ENCODE peak calls at places on chromosomes 12 and 14, in four cellular contexts. One of them, this sample, is unnamed.

GRCh38 chr14:101009531-101009930 is 106.0 kb upstream of the RTL1 start:
- DNase-seq in K562: no peak
- DNase-seq in HepG2: no peak
- DNase-seq in GM12878: no peak
- DNase-seq in this sample: no peak

GRCh38 chr14:65847065-65847847 is 434.7 kb downstream of the FUT8 start:
- DNase-seq in K562: peak
- DNase-seq in HepG2: no peak
- DNase-seq in GM12878: peak
- DNase-seq in this sample: no peak

GRCh38 chr14:61609143-61609851 is 86.0 kb upstream of the HIF1A start:
- DNase-seq in HepG2: peak
- DNase-seq in K562: no peak
- DNase-seq in GM12878: no peak
- DNase-seq in this sample: peak

GRCh38 chr12:2003676-2004112 is 563 bp downstream of the DCP1B start:
- DNase-seq in HepG2: no peak
- DNase-seq in K562: no peak
- DNase-seq in GM12878: no peak
- DNase-seq in this sample: no peak

GRCh38 chr12:124666722-124667259 is 99.4 kb upstream of the NCOR2 start:
- DNase-seq in HepG2: no peak
- DNase-seq in K562: no peak
- DNase-seq in GM12878: no peak
- DNase-seq in this sample: no peak

GRCh38 chr12:109654357-109654756 is 59.3 kb upstream of the FAM222A start:
- DNase-seq in K562: no peak
- DNase-seq in HepG2: no peak
- DNase-seq in GM12878: no peak
- DNase-seq in this sample: no peak

GRCh38 chr14:96206461-96206860 is 1.8 kb downstream of the BDKRB2 start:
- DNase-seq in K562: peak
- DNase-seq in GM12878: no peak
- DNase-seq in HepG2: no peak
- DNase-seq in this sample: no peak

GRCh38 chr12:104721065-104721458 is 237.0 kb downstream of the SLC41A2 start:
- DNase-seq in HepG2: no peak
- DNase-seq in GM12878: no peak
- DNase-seq in K562: no peak
- DNase-seq in this sample: no peak

GRCh38 chr12:6438345-6438744 is 6.4 kb upstream of the CD27 start:
- DNase-seq in K562: no peak
- DNase-seq in HepG2: no peak
- DNase-seq in GM12878: no peak
- DNase-seq in this sample: no peak

GRCh38 chr14:95303107-95303506 is 16.6 kb downstream of the CLMN start:
- DNase-seq in K562: no peak
- DNase-seq in HepG2: no peak
- DNase-seq in GM12878: no peak
- DNase-seq in this sample: no peak

GRCh38 chr14:63204407-63205280 is at the start of gene RHOJ:
- DNase-seq in GM12878: no peak
- DNase-seq in HepG2: no peak
- DNase-seq in K562: no peak
- DNase-seq in this sample: peak

GRCh38 chr12:130990034-130990433 is 36.3 kb downstream of the ADGRD1 start:
- DNase-seq in K562: no peak
- DNase-seq in GM12878: no peak
- DNase-seq in HepG2: no peak
- DNase-seq in this sample: no peak

GRCh38 chr12:130989391-130989790 is 35.7 kb downstream of the ADGRD1 start:
- DNase-seq in HepG2: no peak
- DNase-seq in K562: no peak
- DNase-seq in GM12878: no peak
- DNase-seq in this sample: no peak

GRCh38 chr12:130988261-130989175 is 34.8 kb downstream of the ADGRD1 start:
- DNase-seq in K562: no peak
- DNase-seq in HepG2: no peak
- DNase-seq in GM12878: no peak
- DNase-seq in this sample: no peak

GRCh38 chr12:130984183-130985058 is 30.7 kb downstream of the ADGRD1 start:
- DNase-seq in GM12878: no peak
- DNase-seq in K562: no peak
- DNase-seq in HepG2: peak
- DNase-seq in this sample: no peak

GRCh38 chr12:130987151-130987931 is 33.6 kb downstream of the ADGRD1 start:
- DNase-seq in GM12878: no peak
- DNase-seq in K562: no peak
- DNase-seq in HepG2: peak
- DNase-seq in this sample: no peak
- TF ChIP-seq SP1 in GM12878: no peak
- TF ChIP-seq SP1 in K562: no peak
- TF ChIP-seq SP1 in HepG2: no peak
- TF ChIP-seq SP1 in this sample: no peak

DNA sequence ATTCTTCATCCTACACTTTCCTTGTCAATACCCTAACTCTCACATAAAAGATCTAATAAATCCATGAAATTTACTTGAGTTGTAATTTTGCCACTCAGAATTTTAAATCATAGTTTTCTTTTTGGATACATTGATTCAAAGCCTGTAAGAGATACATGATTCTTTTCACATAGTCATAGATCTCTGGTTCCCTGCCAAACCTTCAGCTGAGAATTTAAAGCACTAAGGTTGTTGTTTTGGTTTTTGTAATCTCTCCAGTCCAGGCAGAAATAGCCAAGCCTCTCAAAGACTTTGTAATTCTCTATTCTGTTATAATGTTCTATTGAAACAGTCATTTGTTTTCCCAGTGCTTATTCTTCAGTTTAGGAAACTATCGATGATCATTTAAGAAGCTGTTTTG is 273.9 kb downstream of the TRHDE start:
- DNase-seq in HepG2: no peak
- DNase-seq in K562: no peak
- DNase-seq in GM12878: no peak
- DNase-seq in this sample: no peak
- TF ChIP-seq ESRRA in HepG2: no peak
- TF ChIP-seq ESRRA in K562: no peak
- TF ChIP-seq ESRRA in GM12878: no peak
- TF ChIP-seq ESRRA in this sample: no peak

GRCh38 chr12:56645201-56645716 is 525 bp downstream of the ATP5F1B start:
- DNase-seq in HepG2: no peak
- DNase-seq in K562: peak
- DNase-seq in GM12878: no peak
- DNase-seq in this sample: no peak
- TF ChIP-seq USF2 in HepG2: no peak
- TF ChIP-seq USF2 in K562: no peak
- TF ChIP-seq USF2 in GM12878: no peak
- TF ChIP-seq USF2 in this sample: no peak

GRCh38 chr12:32229971-32230606 is 123.4 kb downstream of the BICD1 start:
- DNase-seq in K562: no peak
- DNase-seq in HepG2: no peak
- DNase-seq in GM12878: no peak
- DNase-seq in this sample: no peak

GRCh38 chr12:32235251-32235650 is 128.6 kb downstream of the BICD1 start:
- DNase-seq in HepG2: no peak
- DNase-seq in GM12878: no peak
- DNase-seq in K562: no peak
- DNase-seq in this sample: no peak

GRCh38 chr12:32230607-32230982 is 123.9 kb downstream of the BICD1 start:
- DNase-seq in K562: no peak
- DNase-seq in GM12878: no peak
- DNase-seq in HepG2: no peak
- DNase-seq in this sample: no peak

DNA sequence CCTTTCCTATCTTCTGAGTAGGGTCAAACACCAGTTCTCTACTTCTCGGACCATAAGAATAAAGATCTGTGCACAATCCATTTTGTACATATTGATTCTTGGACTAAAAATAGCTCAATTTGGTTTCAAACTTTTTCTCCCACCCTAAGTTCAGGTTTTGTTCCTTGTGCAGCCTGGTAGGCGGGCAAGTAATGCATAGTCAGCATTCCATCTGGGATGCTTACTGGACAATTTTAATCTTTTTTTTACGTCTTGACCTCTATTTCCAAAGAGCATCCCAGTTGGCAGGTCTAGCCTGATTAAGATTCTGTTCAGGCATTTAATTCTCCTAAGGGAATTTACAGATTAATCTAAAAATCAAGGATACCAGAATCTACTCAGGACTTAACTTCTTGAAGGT is 126.9 kb downstream of the BICD1 start:
- DNase-seq in K562: no peak
- DNase-seq in GM12878: no peak
- DNase-seq in HepG2: no peak
- DNase-seq in this sample: no peak
- TF ChIP-seq SP1 in K562: no peak
- TF ChIP-seq SP1 in GM12878: no peak
- TF ChIP-seq SP1 in HepG2: no peak
- TF ChIP-seq SP1 in this sample: no peak

DNA sequence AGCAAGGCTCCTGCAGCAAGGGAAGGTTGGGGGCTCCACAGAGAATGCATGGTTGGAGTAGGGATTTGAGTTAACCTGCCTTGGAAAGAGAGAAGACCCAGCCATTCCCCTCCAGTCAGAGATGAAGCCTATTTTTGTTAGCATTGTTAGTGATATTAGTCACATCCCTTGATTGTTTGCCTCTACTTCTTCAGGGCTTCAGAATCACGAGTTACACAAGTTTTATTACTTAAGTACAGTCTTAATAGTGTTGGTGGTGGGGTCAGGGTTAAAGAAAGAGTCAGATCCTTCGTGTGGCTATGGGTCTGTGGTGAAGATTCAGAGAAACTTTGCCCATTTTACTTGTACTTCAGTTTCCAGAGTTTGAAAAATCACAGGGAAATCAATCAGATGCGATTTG is 363.1 kb downstream of the LRIG3 start:
- DNase-seq in GM12878: no peak
- DNase-seq in K562: no peak
- DNase-seq in HepG2: no peak
- DNase-seq in this sample: no peak
- TF ChIP-seq ESRRA in GM12878: no peak
- TF ChIP-seq ESRRA in K562: no peak
- TF ChIP-seq ESRRA in HepG2: no peak
- TF ChIP-seq ESRRA in this sample: no peak

DNA sequence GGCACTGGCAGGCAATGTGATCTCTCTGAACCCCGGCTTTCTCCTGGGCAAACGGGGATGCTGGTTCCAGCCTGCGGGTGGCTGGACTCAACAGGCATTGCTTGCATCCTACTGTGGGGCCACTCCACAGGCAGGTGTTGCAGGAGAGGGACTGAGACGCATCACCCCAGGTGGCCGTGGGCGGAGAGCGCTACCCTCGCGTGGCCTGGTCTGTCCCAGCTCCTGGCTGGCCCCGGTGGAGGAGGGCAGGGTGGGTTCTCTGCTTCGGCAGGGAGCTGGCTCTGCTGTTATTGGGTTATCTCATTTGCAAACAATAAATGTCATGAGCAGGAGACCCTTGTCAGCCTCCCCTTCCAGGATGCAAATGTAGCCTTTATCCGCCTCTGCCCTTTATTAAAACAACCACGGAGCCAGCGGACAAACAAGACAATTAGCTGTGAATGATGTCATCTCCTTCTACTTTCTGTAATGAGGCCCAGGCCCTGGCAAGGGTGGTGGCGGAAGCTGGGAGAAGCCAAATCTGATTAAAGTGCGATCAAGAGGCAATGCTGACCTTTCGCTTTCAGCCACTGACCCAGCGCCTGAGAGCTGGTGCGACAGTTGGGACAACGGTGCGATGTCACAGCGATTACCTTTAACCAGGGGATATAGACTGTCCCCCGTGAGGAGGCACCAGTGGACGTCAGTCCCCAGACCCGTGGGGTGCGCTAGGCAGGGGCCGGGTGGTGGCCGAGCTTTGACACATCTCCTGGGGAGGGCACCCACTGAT is 161.8 kb downstream of the KIF26A start:
- DNase-seq in GM12878: no peak
- DNase-seq in HepG2: no peak
- DNase-seq in K562: no peak
- DNase-seq in this sample: no peak
- TF ChIP-seq USF2 in GM12878: no peak
- TF ChIP-seq USF2 in HepG2: no peak
- TF ChIP-seq USF2 in K562: no peak
- TF ChIP-seq USF2 in this sample: no peak

GRCh38 chr14:38171197-38171596 is 36.5 kb upstream of the SSTR1 start:
- DNase-seq in HepG2: no peak
- DNase-seq in K562: no peak
- DNase-seq in GM12878: no peak
- DNase-seq in this sample: no peak
- TF ChIP-seq SP1 in HepG2: no peak
- TF ChIP-seq SP1 in K562: no peak
- TF ChIP-seq SP1 in GM12878: no peak
- TF ChIP-seq SP1 in this sample: no peak

GRCh38 chr14:98897605-98898309 is 374.2 kb downstream of the BCL11B start:
- DNase-seq in GM12878: no peak
- DNase-seq in K562: no peak
- DNase-seq in HepG2: no peak
- DNase-seq in this sample: no peak

GRCh38 chr14:98901511-98902205 is 370.3 kb downstream of the BCL11B start:
- DNase-seq in GM12878: no peak
- DNase-seq in K562: no peak
- DNase-seq in HepG2: no peak
- DNase-seq in this sample: no peak

GRCh38 chr14:98899441-98899840 is 372.6 kb downstream of the BCL11B start:
- DNase-seq in K562: no peak
- DNase-seq in HepG2: no peak
- DNase-seq in GM12878: no peak
- DNase-seq in this sample: no peak

GRCh38 chr14:98900721-98901272 is 371.2 kb downstream of the BCL11B start:
- DNase-seq in GM12878: no peak
- DNase-seq in K562: no peak
- DNase-seq in HepG2: no peak
- DNase-seq in this sample: no peak

DNA sequence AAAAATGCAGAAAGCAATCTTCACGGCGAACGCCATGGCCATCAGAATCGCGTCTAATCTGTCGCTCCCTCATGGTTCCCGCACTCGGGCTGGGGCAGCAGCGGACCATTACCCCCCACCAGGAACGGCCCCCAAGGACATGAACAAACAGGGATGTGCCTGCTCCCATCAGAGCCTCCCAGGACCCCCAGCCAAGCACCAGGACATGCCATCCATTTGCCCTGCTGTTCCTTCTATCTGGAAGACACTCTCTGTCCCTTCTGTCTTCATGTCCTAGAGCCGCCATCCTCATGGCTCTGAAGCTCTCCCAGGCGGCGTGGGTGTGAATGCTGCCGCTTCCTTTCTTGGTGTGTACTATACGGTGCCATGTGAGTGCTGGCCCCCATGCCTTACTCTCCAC is 371.8 kb downstream of the BCL11B start:
- DNase-seq in HepG2: no peak
- DNase-seq in GM12878: no peak
- DNase-seq in K562: no peak
- DNase-seq in this sample: no peak
- TF ChIP-seq ESRRA in HepG2: no peak
- TF ChIP-seq ESRRA in GM12878: no peak
- TF ChIP-seq ESRRA in K562: no peak
- TF ChIP-seq ESRRA in this sample: no peak

This sample was measured in WTC11.